ENCODE peak calls at places on chromosomes 2 and 18, in four cellular contexts. V is right atrium auricular region, H is kidney epithelial cell, S is AG10803. C is an unnamed sample.

GRCh38 chr2:138037090-138037489 is 72.8 kb downstream of the HNMT start:
- DNase-seq in S (no peak), V (no peak), H (no peak), C (no peak)

GRCh38 chr2:169839954-169840746 is 12.9 kb downstream of the UBR3 start:
- DNase-seq in V (no peak), S (no peak), H (no peak), C (no peak)

GRCh38 chr2:85078536-85078935 is 54.7 kb upstream of the TCF7L1 start:
- DNase-seq in V (no peak), H (no peak), S (no peak), C (no peak)

GRCh38 chr2:24708537-24709152 is 84.5 kb downstream of the PTRHD1 start:
- DNase-seq in H (no peak), S (no peak), V (no peak), C (no peak)

GRCh38 chr2:176484838-176485237 is 215.6 kb downstream of the MTX2 start:
- DNase-seq in H (no peak), V (no peak), S (peak; percentile 89), C (no peak)

GRCh38 chr2:39492095-39492590 is 55.1 kb upstream of the MAP4K3 start:
- DNase-seq in V (no peak), H (peak; percentile 82), S (peak; percentile 93), C (no peak)

GRCh38 chr2:72033636-72034035 is 114.0 kb downstream of the CYP26B1 start:
- DNase-seq in V (peak; percentile 60), S (no peak), H (no peak), C (no peak)

GRCh38 chr2:118774458-118775133 is 72.9 kb downstream of the EN1 start:
- DNase-seq in S (peak; percentile 46), H (no peak), V (no peak), C (peak; percentile 25)

GRCh38 chr18:52150050-52150449 is 189.9 kb upstream of the DCC start:
- DNase-seq in S (no peak), H (no peak), V (no peak), C (no peak)

GRCh38 chr2:27442282-27442980 is at the start of gene KRTCAP3:
- DNase-seq in V (no peak), S (no peak), H (no peak), C (no peak)

GRCh38 chr2:634670-635395 is 42.4 kb downstream of the TMEM18 start:
- DNase-seq in H (peak; percentile 69), S (no peak), V (peak; percentile 32), C (no peak)

GRCh38 chr2:241161646-241162281 is 11.5 kb downstream of the PPP1R7 start:
- DNase-seq in V (peak; percentile 89), S (peak; percentile 94), H (no peak), C (peak; percentile 86)

GRCh38 chr18:61922435-61922834 is 29.6 kb upstream of the RNF152 start:
- DNase-seq in V (no peak), H (no peak), S (no peak), C (no peak)

GRCh38 chr2:210445116-210445707 is 31.3 kb downstream of the LANCL1 start:
- DNase-seq in H (no peak), V (no peak), S (peak; percentile 35), C (no peak)

GRCh38 chr2:166417669-166418068 is 41.9 kb upstream of the SCN9A start:
- DNase-seq in V (no peak), H (no peak), S (peak; percentile 34), C (no peak)

GRCh38 chr18:76273956-76274355 is 221.1 kb downstream of the ZNF516 start:
- DNase-seq in S (no peak), H (no peak), V (no peak), C (no peak)

GRCh38 chr18:76273036-76273545 is 222.0 kb downstream of the ZNF516 start:
- DNase-seq in S (no peak), H (no peak), V (no peak), C (no peak)

GRCh38 chr18:76275913-76276312 is 219.1 kb downstream of the ZNF516 start:
- DNase-seq in H (no peak), S (no peak), V (no peak), C (no peak)

GRCh38 chr18:76274470-76275289 is 220.4 kb downstream of the ZNF516 start:
- DNase-seq in H (no peak), S (peak; percentile 5), V (no peak), C (no peak)
- TF ChIP-seq CTCF in H (peak; percentile 23), S (peak; percentile 27), V (peak; percentile 38), C (peak; percentile 35)

DNA sequence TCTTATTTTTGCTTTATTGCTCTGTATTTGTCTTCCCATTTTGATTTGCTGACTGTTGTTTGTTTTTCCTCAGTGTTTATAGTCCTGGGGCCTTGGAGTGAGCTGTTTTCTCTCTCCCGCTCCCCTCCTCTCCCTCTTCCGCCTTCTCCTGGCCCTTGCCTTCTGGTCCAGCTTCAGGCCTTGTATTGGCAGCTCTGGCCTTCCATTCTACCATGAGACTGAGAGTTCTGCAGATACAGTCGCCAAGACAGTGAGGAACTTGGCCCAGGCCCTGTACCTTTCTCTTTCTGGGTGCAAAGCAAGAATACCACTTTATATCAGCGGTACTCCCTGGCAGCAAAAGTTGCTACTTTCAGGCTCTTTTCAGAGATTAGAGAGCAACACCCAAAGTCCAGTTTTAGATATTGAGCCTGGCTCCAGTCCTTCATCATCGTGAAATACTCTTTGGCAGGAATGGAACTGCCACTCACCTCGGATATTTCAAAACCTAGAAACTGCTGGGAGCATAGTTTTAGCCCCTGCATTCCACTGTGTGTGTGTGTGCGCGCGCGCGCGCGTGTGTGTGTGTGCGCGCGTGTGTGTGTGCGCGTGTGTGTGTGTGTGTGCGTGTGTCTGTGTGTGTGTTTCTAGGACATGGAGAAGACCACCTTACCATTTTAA is 17.1 kb upstream of the L3MBTL4 start:
- DNase-seq in S (no peak), V (no peak), H (no peak), C (no peak)
- TF ChIP-seq CTCF in S (no peak), V (no peak), H (no peak), C (no peak)

DNA sequence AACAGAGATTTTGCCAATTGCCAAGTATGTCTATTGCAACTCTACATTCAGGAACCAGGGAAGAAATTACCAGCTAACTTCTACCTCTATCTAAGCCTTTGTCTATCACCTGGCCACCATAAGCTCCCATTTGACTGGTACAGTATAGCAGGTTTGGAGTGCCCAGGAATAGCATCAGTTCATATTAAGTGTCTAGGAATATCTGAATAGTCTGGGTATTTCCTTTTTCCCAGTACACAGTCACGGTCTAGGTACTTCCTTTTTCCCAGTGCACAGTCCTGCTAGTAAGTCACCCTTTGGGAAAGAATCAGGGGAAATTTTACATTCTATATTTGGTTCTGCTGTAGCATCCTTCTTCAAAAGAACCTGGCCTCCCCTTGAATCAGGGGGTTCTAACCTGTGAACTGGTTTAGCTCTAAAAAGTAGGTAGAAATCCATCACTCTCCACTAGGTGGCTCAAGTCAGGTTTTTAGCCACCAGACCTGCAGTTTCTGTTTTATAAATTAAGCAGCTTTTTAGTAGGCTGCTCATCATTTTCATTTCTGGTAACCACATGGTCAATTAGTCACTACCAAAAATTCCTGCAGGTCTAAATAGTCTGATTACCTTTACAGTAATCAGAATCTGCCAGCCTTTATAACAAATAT is 49.3 kb upstream of the DNAJC10 start:
- DNase-seq in H (no peak), S (peak; percentile 10), V (no peak), C (no peak)
- TF ChIP-seq CTCF in H (peak; percentile 54), S (peak; percentile 53), V (peak; percentile 55), C (peak; percentile 45)

DNA sequence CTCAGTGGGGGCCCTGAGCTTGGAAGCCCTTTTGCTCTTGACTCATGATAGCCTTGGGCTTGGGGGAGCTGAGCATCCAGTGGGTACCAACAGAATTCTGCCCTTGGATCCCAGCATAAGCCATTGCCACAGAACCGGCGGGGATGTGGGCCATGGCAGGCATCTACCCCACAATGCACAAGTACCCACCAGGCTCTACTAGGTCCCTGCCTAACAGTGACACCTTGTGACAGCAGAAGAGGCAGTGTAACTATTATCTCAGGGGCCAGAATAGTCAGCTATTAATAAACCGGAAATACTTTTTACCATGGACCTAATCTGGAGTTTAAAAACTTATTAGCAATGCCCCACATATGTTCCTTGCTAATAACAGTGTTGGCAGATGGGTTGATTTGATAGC is 397.2 kb downstream of the TMEM182 start:
- DNase-seq in H (no peak), S (no peak), V (no peak), C (no peak)
- TF ChIP-seq CTCF in H (peak; percentile 2), S (no peak), V (no peak), C (no peak)

GRCh38 chr2:225017098-225017685 is 25.1 kb downstream of the DOCK10 start:
- DNase-seq in V (no peak), S (no peak), H (no peak), C (no peak)
- TF ChIP-seq CTCF in V (no peak), S (no peak), H (no peak), C (no peak)

DNA sequence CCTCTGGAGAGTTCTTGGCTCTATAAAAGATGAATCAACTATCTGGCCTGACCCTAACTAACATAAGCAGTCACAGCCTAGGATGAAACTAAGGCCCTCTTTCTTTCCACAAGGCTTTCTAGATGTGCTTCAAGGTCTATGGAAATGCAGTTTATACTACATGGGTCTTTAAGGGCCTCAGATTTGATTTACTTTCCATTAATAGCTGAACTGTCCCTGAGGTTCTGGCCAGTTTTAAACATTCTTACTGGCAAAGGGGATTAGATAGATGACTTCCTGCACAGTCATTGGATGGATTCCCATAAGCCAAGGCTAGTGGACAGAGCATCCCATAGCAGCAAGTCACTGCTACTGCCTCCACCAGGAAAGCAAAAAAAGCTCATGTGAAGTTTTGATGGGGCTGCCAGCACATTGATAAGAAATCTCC is 38.1 kb upstream of the LCLAT1 start:
- DNase-seq in H (no peak), V (no peak), S (peak; percentile 95), C (no peak)
- TF ChIP-seq CTCF in H (no peak), V (no peak), S (peak; percentile 62), C (peak; percentile 10)